ENCODE peak calls at places on chromosomes 6 and 20, in seven cellular contexts. E, H, M, R, L, X and K are unnamed samples.

GRCh38 chr6:31180500-31180899 is 10.0 kb upstream of the POU5F1 start:
- DNase-seq in H (peak; percentile 66), L (peak; percentile 88), M (peak; percentile 49), R (peak; percentile 58), E (no peak), X (no peak), K (no peak)

GRCh38 chr20:45970646-45971424 is 1.2 kb downstream of the ZNF335 start:
- DNase-seq in M (no peak), R (peak; percentile 35), H (no peak), L (peak; percentile 89), X (peak; percentile 19), E (no peak), K (no peak)

GRCh38 chr6:43738877-43739641 is 31.0 kb upstream of the VEGFA start:
- DNase-seq in L (no peak), E (no peak), X (no peak), R (no peak), M (no peak), H (no peak), K (no peak)

GRCh38 chr6:43702522-43703440 is 15.2 kb upstream of the MRPS18A start:
- DNase-seq in X (peak; percentile 83), M (peak; percentile 94), L (peak; percentile 90), R (peak; percentile 92), E (peak; percentile 84), H (peak; percentile 88), K (peak; percentile 61)

GRCh38 chr20:57135875-57136274 is 130.6 kb downstream of the BMP7 start:
- DNase-seq in M (no peak), E (no peak), H (no peak), R (no peak), X (no peak), L (no peak), K (no peak)

GRCh38 chr6:37643851-37644672 is 53.6 kb downstream of the MDGA1 start:
- DNase-seq in M (no peak), H (no peak), E (no peak), L (no peak), R (no peak), X (peak; percentile 10), K (no peak)

GRCh38 chr20:47453167-47453782 is 48.4 kb upstream of the NCOA3 start:
- DNase-seq in M (no peak), R (no peak), L (no peak), E (peak; percentile 50), H (no peak), X (peak; percentile 93), K (peak; percentile 68)

GRCh38 chr20:51156041-51156795 is 133.3 kb upstream of the KCNG1 start:
- DNase-seq in L (no peak), E (no peak), R (no peak), M (peak; percentile 10), X (peak; percentile 57), H (peak; percentile 33), K (peak; percentile 26)

GRCh38 chr20:20364016-20364746 is 3.7 kb upstream of the INSM1 start:
- DNase-seq in M (no peak), H (no peak), E (no peak), L (peak; percentile 65), X (no peak), R (no peak), K (no peak)

GRCh38 chr6:145034664-145035063 is 700.7 kb downstream of the EPM2A start:
- DNase-seq in H (no peak), X (peak; percentile 22), L (no peak), R (no peak), M (no peak), E (no peak), K (no peak)

GRCh38 chr6:148973809-148974208 is 227.0 kb downstream of the UST start:
- DNase-seq in H (no peak), X (peak; percentile 66), R (no peak), E (peak; percentile 24), M (no peak), L (no peak), K (no peak)

GRCh38 chr6:90251295-90251992 is 45.2 kb downstream of the BACH2 start:
- DNase-seq in R (no peak), E (no peak), X (peak; percentile 56), H (no peak), M (no peak), L (no peak), K (no peak)

GRCh38 chr20:63611646-63612045 is 15.3 kb downstream of the GMEB2 start:
- DNase-seq in X (no peak), E (no peak), R (no peak), M (no peak), L (peak; percentile 41), H (no peak), K (no peak)

GRCh38 chr6:47234258-47234933 is 75.3 kb downstream of the TNFRSF21 start:
- DNase-seq in L (no peak), R (no peak), X (no peak), M (no peak), H (no peak), E (no peak), K (no peak)

GRCh38 chr6:67541591-67541990 is 1093.5 kb upstream of the ADGRB3 start:
- DNase-seq in L (no peak), R (no peak), X (no peak), M (no peak), H (no peak), E (no peak), K (no peak)

DNA sequence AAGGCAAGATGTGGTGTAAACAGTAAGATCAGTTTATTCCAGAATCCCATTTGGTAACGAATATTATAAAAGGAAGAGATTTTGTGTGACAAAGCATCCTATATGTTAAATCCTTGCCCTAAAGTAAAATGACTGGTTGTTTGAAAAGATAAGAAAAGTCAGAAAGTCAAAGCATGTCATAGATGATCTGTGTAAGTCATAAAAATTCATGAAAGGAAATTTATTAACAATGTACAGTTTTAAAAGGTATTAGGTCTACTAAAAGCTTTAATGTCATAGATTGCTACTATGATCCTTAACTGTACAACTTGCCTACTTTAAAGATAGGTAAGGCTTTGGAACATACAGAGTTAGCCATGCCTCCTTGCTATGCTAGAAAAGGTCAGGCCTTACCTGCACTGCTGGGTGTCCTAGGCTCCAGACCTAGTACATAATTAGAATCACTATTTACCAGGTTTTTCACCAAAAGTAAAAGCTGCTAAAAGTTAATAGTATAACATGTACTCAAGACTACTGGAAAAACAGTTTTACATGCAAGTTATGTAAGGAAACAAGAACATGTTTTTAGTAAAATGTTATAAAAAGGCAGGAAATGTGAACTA is 1090.1 kb upstream of the ADGRB3 start:
- DNase-seq in H (no peak), M (no peak), E (no peak), X (no peak), R (no peak), L (no peak), K (no peak)
- H3K9me3 ChIP-seq in H (no peaks in the 10 kb centered on the region), M (no peaks in the 10 kb centered on the region), E (no peaks in the 10 kb centered on the region), X (peaks cover 6% of the 10 kb centered on the region), R (peaks cover 3% of the 10 kb centered on the region), L (peaks cover 34% of the 10 kb centered on the region), K (peaks cover 8% of the 10 kb centered on the region)

DNA sequence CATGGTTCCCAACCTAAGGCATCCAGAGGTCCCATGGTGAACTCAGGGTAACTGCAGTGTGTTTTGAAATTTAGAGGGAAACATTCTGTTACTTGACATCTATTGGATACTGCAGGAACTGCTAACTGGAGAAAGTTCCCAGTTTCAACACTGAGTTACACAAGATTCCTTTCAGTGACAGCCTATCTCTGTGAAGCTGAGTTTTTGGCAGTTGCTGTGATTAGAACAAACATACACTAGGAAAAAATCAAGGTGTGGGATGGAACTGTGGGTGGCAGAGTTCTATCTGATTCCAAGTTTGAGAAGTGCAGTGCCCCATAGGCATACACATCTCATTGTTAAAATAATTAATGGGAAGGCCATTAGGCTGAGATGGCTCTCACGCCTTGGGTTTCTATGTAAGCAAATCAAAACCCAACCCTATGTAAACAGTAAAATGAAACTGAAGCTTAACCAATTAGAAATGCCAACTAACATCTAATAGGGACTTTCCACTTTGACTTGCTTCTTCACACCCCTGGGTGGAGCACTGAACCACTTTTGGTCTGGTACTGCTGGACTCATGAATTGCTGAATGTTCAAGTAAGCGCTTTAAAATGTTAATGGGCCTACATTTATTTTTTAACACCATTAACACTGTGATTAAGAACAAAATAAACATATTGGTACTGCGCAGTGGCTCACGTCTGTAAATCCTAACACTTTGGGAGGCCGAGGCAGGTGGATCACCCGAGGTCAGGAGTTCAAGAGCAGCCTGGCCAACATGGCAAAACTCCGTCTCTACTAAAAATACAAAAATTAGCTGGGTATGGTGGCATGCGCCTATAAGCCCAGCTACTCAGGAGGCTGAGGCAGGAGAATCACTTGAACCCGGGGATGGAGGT is 55.2 kb upstream of the TBC1D7 start:
- DNase-seq in H (no peak), R (no peak), X (peak; percentile 54), L (no peak), M (no peak), E (no peak), K (no peak)
- TF ChIP-seq CTCF in H (no peak), R (peak; percentile 32), X (peak; percentile 29), L (no peak), M (no peak), E (no peak), K (peak; percentile 26)

DNA sequence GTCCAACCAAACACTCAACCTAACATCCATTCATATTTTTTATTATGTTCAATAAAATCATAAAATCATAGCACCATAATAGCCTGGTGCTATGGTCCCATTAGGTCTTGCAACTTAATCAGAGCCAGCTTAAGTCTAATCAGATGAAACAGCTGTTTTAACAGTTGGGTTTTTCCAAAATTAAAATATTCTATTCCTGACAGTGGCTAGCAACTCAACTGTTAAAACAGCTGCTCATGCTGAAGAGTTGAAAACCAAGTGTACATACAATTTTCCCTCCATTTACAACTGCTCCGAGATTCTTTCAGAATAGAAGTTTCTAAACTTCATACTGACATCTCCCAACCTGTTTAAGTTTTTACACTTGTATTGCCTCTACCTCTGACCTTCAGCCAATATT is 89.5 kb downstream of the UBE3D start:
- DNase-seq in L (no peak), H (no peak), R (no peak), M (no peak), X (no peak), E (no peak), K (no peak)
- H3K4me3 ChIP-seq in L (no peak overlapping the region), H (no peak overlapping the region), R (no peak overlapping the region), M (no peak overlapping the region), X (no peak overlapping the region), E (no peak overlapping the region), K (no peak overlapping the region)

GRCh38 chr6:140535511-140535910 is 1161.1 kb upstream of the CITED2 start:
- DNase-seq in L (no peak), H (no peak), E (no peak), M (no peak), X (no peak), R (no peak), K (no peak)
- H3K9me3 ChIP-seq in L (peaks cover 29% of the 10 kb centered on the region), H (no peaks in the 10 kb centered on the region), E (peaks cover 14% of the 10 kb centered on the region), M (no peaks in the 10 kb centered on the region), X (peaks cover 6% of the 10 kb centered on the region), R (no peaks in the 10 kb centered on the region), K (no peaks in the 10 kb centered on the region)

GRCh38 chr6:701696-702479 is 8.9 kb upstream of the EXOC2 start:
- DNase-seq in R (no peak), X (no peak), M (no peak), L (peak; percentile 33), E (no peak), H (no peak), K (no peak)
- TF ChIP-seq CTCF in R (no peak), X (no peak), M (no peak), L (no peak), E (no peak), H (no peak), K (no peak)